ENCODE peak calls at places on chromosome 12, in ten cellular contexts. One of them, this sample, is unnamed.

GRCh38 chr12:27361372-27361771 is 28.7 kb downstream of the BMAL2 start:
- DNase-seq in astrocyte of the spinal cord: peak; percentile 10
- DNase-seq in Calu3: no peak
- DNase-seq in PC-3: no peak
- DNase-seq in RWPE2: no peak
- DNase-seq in neural progenitor cell: no peak
- DNase-seq in IMR-90: peak; percentile 87
- DNase-seq in foreskin fibroblast: peak; percentile 60
- DNase-seq in progenitor cell of endocrine pancreas: no peak
- DNase-seq in natural killer cell: no peak
- DNase-seq in this sample: no peak

GRCh38 chr12:131351319-131352028 is 359.4 kb upstream of the SFSWAP start:
- DNase-seq in Calu3: no peak
- DNase-seq in astrocyte of the spinal cord: no peak
- DNase-seq in progenitor cell of endocrine pancreas: no peak
- DNase-seq in natural killer cell: no peak
- DNase-seq in IMR-90: no peak
- DNase-seq in PC-3: no peak
- DNase-seq in neural progenitor cell: no peak
- DNase-seq in foreskin fibroblast: no peak
- DNase-seq in RWPE2: no peak
- DNase-seq in this sample: no peak

GRCh38 chr12:110107369-110108281 is 16.5 kb upstream of the IFT81 start:
- DNase-seq in IMR-90: peak; percentile 97
- DNase-seq in astrocyte of the spinal cord: peak; percentile 93
- DNase-seq in Calu3: peak; percentile 40
- DNase-seq in PC-3: peak; percentile 31
- DNase-seq in progenitor cell of endocrine pancreas: no peak
- DNase-seq in RWPE2: no peak
- DNase-seq in foreskin fibroblast: peak; percentile 96
- DNase-seq in neural progenitor cell: no peak
- DNase-seq in natural killer cell: no peak
- DNase-seq in this sample: no peak

GRCh38 chr12:110109037-110109836 is 14.9 kb upstream of the IFT81 start:
- DNase-seq in natural killer cell: no peak
- DNase-seq in foreskin fibroblast: peak; percentile 99
- DNase-seq in IMR-90: peak; percentile 99
- DNase-seq in Calu3: peak; percentile 80
- DNase-seq in PC-3: peak; percentile 96
- DNase-seq in RWPE2: peak; percentile 83
- DNase-seq in astrocyte of the spinal cord: peak; percentile 99
- DNase-seq in neural progenitor cell: peak; percentile 26
- DNase-seq in progenitor cell of endocrine pancreas: no peak
- DNase-seq in this sample: no peak

GRCh38 chr12:104677441-104678089 is 220.8 kb downstream of the CHST11 start:
- DNase-seq in foreskin fibroblast: no peak
- DNase-seq in Calu3: peak; percentile 71
- DNase-seq in astrocyte of the spinal cord: no peak
- DNase-seq in natural killer cell: no peak
- DNase-seq in IMR-90: no peak
- DNase-seq in PC-3: peak; percentile 90
- DNase-seq in progenitor cell of endocrine pancreas: no peak
- DNase-seq in RWPE2: no peak
- DNase-seq in neural progenitor cell: no peak
- DNase-seq in this sample: no peak

GRCh38 chr12:101045486-101046474 is 164.3 kb downstream of the SLC5A8 start:
- DNase-seq in progenitor cell of endocrine pancreas: no peak
- DNase-seq in Calu3: no peak
- DNase-seq in RWPE2: no peak
- DNase-seq in natural killer cell: no peak
- DNase-seq in PC-3: no peak
- DNase-seq in foreskin fibroblast: peak; percentile 51
- DNase-seq in IMR-90: peak; percentile 58
- DNase-seq in astrocyte of the spinal cord: no peak
- DNase-seq in neural progenitor cell: no peak
- DNase-seq in this sample: no peak

GRCh38 chr12:95173392-95174251 is 43.6 kb downstream of the FGD6 start:
- DNase-seq in neural progenitor cell: no peak
- DNase-seq in astrocyte of the spinal cord: peak; percentile 83
- DNase-seq in foreskin fibroblast: peak; percentile 87
- DNase-seq in progenitor cell of endocrine pancreas: no peak
- DNase-seq in Calu3: peak; percentile 81
- DNase-seq in PC-3: no peak
- DNase-seq in IMR-90: peak; percentile 91
- DNase-seq in natural killer cell: no peak
- DNase-seq in RWPE2: peak; percentile 66
- DNase-seq in this sample: no peak

GRCh38 chr12:3130053-3130805 is 53.0 kb downstream of the TSPAN9 start:
- DNase-seq in Calu3: no peak
- DNase-seq in PC-3: no peak
- DNase-seq in natural killer cell: no peak
- DNase-seq in progenitor cell of endocrine pancreas: no peak
- DNase-seq in astrocyte of the spinal cord: no peak
- DNase-seq in RWPE2: no peak
- DNase-seq in IMR-90: peak; percentile 19
- DNase-seq in foreskin fibroblast: no peak
- DNase-seq in neural progenitor cell: no peak
- DNase-seq in this sample: no peak

GRCh38 chr12:52748578-52748977 is 28.6 kb downstream of the KRT76 start:
- DNase-seq in foreskin fibroblast: no peak
- DNase-seq in RWPE2: no peak
- DNase-seq in progenitor cell of endocrine pancreas: no peak
- DNase-seq in neural progenitor cell: no peak
- DNase-seq in astrocyte of the spinal cord: no peak
- DNase-seq in Calu3: no peak
- DNase-seq in PC-3: no peak
- DNase-seq in IMR-90: no peak
- DNase-seq in natural killer cell: no peak
- DNase-seq in this sample: no peak

GRCh38 chr12:55748230-55748993 is 5.5 kb downstream of the GDF11 start:
- DNase-seq in neural progenitor cell: no peak
- DNase-seq in Calu3: no peak
- DNase-seq in astrocyte of the spinal cord: no peak
- DNase-seq in PC-3: no peak
- DNase-seq in IMR-90: no peak
- DNase-seq in natural killer cell: peak; percentile 14
- DNase-seq in RWPE2: no peak
- DNase-seq in foreskin fibroblast: no peak
- DNase-seq in progenitor cell of endocrine pancreas: no peak
- DNase-seq in this sample: no peak

GRCh38 chr12:130948751-130949150 is 5.0 kb upstream of the ADGRD1 start:
- DNase-seq in progenitor cell of endocrine pancreas: no peak
- DNase-seq in Calu3: no peak
- DNase-seq in PC-3: no peak
- DNase-seq in astrocyte of the spinal cord: no peak
- DNase-seq in natural killer cell: no peak
- DNase-seq in RWPE2: no peak
- DNase-seq in IMR-90: no peak
- DNase-seq in neural progenitor cell: no peak
- DNase-seq in foreskin fibroblast: no peak
- DNase-seq in this sample: no peak

GRCh38 chr12:114408881-114409795 is 3.2 kb upstream of the TBX5 start:
- DNase-seq in RWPE2: no peak
- DNase-seq in PC-3: no peak
- DNase-seq in neural progenitor cell: peak; percentile 64
- DNase-seq in foreskin fibroblast: peak; percentile 83
- DNase-seq in IMR-90: peak; percentile 79
- DNase-seq in Calu3: no peak
- DNase-seq in natural killer cell: no peak
- DNase-seq in astrocyte of the spinal cord: no peak
- DNase-seq in progenitor cell of endocrine pancreas: no peak
- DNase-seq in this sample: no peak

GRCh38 chr12:12397184-12397583 is 40.3 kb downstream of the BORCS5 start:
- DNase-seq in natural killer cell: no peak
- DNase-seq in neural progenitor cell: no peak
- DNase-seq in astrocyte of the spinal cord: no peak
- DNase-seq in IMR-90: no peak
- DNase-seq in progenitor cell of endocrine pancreas: no peak
- DNase-seq in foreskin fibroblast: no peak
- DNase-seq in Calu3: no peak
- DNase-seq in PC-3: no peak
- DNase-seq in RWPE2: no peak
- DNase-seq in this sample: no peak

GRCh38 chr12:12399906-12400305 is 43.0 kb downstream of the BORCS5 start:
- DNase-seq in natural killer cell: no peak
- DNase-seq in Calu3: no peak
- DNase-seq in IMR-90: no peak
- DNase-seq in foreskin fibroblast: no peak
- DNase-seq in PC-3: no peak
- DNase-seq in neural progenitor cell: no peak
- DNase-seq in RWPE2: no peak
- DNase-seq in astrocyte of the spinal cord: no peak
- DNase-seq in progenitor cell of endocrine pancreas: no peak
- DNase-seq in this sample: no peak

GRCh38 chr12:12396727-12397126 is 39.8 kb downstream of the BORCS5 start:
- DNase-seq in IMR-90: no peak
- DNase-seq in foreskin fibroblast: no peak
- DNase-seq in neural progenitor cell: no peak
- DNase-seq in Calu3: no peak
- DNase-seq in natural killer cell: no peak
- DNase-seq in PC-3: no peak
- DNase-seq in astrocyte of the spinal cord: no peak
- DNase-seq in RWPE2: no peak
- DNase-seq in progenitor cell of endocrine pancreas: no peak
- DNase-seq in this sample: no peak

GRCh38 chr12:12399161-12399560 is 42.3 kb downstream of the BORCS5 start:
- DNase-seq in progenitor cell of endocrine pancreas: no peak
- DNase-seq in astrocyte of the spinal cord: no peak
- DNase-seq in RWPE2: no peak
- DNase-seq in IMR-90: no peak
- DNase-seq in natural killer cell: no peak
- DNase-seq in PC-3: no peak
- DNase-seq in foreskin fibroblast: no peak
- DNase-seq in Calu3: no peak
- DNase-seq in neural progenitor cell: no peak
- DNase-seq in this sample: no peak

DNA sequence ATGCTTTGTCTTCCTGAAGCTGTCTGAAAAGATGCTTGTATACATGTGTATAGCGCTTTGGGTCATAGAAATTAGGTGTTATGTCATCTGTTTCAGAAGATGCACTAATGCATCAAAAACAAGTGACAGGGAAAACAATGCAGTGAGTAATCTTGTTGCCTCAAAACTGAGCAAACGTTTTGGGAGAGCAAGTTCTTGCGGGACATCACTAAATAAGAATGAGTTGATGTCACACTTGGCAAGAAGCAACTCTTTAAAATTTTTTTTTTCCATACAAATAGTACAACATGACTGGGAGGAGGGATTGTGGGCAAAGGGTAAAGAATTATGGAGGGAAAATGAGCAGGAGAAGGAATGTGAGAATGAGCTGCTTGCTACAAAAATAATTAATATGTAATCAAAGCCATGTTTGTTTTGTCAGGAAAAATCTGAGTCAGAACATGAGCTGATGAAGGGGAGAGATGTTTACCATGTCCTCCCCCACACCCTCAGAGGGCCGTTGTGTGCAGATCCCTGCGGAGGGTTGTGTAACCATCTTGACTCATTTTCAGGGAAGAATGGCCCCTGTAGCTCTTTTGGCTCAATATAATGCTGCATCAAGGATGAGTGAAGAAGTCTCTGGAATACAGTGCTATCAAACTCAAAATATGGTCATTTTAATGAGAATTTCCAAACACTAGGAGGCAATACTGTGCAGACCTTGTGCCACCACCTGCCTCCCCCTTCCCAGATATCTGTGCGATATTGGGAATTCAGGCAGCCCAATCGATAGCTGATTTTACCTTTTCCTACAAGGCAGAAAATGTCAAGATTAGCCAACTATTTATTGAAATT is 41.4 kb downstream of the BORCS5 start:
- DNase-seq in progenitor cell of endocrine pancreas: no peak
- DNase-seq in PC-3: peak; percentile 92
- DNase-seq in Calu3: peak; percentile 77
- DNase-seq in IMR-90: peak; percentile 97
- DNase-seq in RWPE2: peak; percentile 65
- DNase-seq in astrocyte of the spinal cord: peak; percentile 93
- DNase-seq in natural killer cell: no peak
- DNase-seq in neural progenitor cell: no peak
- DNase-seq in foreskin fibroblast: peak; percentile 98
- DNase-seq in this sample: no peak
- TF ChIP-seq CTCF in progenitor cell of endocrine pancreas: no peak
- TF ChIP-seq CTCF in PC-3: peak; percentile 45
- TF ChIP-seq CTCF in Calu3: no peak
- TF ChIP-seq CTCF in IMR-90: peak; percentile 14
- TF ChIP-seq CTCF in RWPE2: no peak
- TF ChIP-seq CTCF in astrocyte of the spinal cord: peak; percentile 9
- TF ChIP-seq CTCF in natural killer cell: no peak
- TF ChIP-seq CTCF in neural progenitor cell: no peak
- TF ChIP-seq CTCF in foreskin fibroblast: no peak
- TF ChIP-seq CTCF in this sample: no peak

GRCh38 chr12:4269279-4269991 is 4.1 kb upstream of the CCND2 start:
- DNase-seq in natural killer cell: peak; percentile 91
- DNase-seq in foreskin fibroblast: peak; percentile 86
- DNase-seq in neural progenitor cell: peak; percentile 84
- DNase-seq in IMR-90: peak; percentile 29
- DNase-seq in progenitor cell of endocrine pancreas: peak; percentile 80
- DNase-seq in RWPE2: no peak
- DNase-seq in PC-3: no peak
- DNase-seq in Calu3: peak; percentile 21
- DNase-seq in astrocyte of the spinal cord: peak; percentile 49
- DNase-seq in this sample: peak; percentile 86
- TF ChIP-seq CTCF in natural killer cell: peak; percentile 17
- TF ChIP-seq CTCF in foreskin fibroblast: no peak
- TF ChIP-seq CTCF in neural progenitor cell: no peak
- TF ChIP-seq CTCF in IMR-90: peak; percentile 5
- TF ChIP-seq CTCF in progenitor cell of endocrine pancreas: peak; percentile 30
- TF ChIP-seq CTCF in RWPE2: peak; percentile 46
- TF ChIP-seq CTCF in PC-3: no peak
- TF ChIP-seq CTCF in Calu3: no peak
- TF ChIP-seq CTCF in astrocyte of the spinal cord: no peak
- TF ChIP-seq CTCF in this sample: no peak

GRCh38 chr12:4956968-4957367 is 47.3 kb downstream of the KCNA1 start:
- DNase-seq in Calu3: no peak
- DNase-seq in astrocyte of the spinal cord: no peak
- DNase-seq in PC-3: no peak
- DNase-seq in progenitor cell of endocrine pancreas: no peak
- DNase-seq in natural killer cell: no peak
- DNase-seq in neural progenitor cell: no peak
- DNase-seq in RWPE2: no peak
- DNase-seq in IMR-90: no peak
- DNase-seq in foreskin fibroblast: no peak
- DNase-seq in this sample: no peak
- TF ChIP-seq CTCF in Calu3: no peak
- TF ChIP-seq CTCF in astrocyte of the spinal cord: no peak
- TF ChIP-seq CTCF in PC-3: no peak
- TF ChIP-seq CTCF in progenitor cell of endocrine pancreas: no peak
- TF ChIP-seq CTCF in natural killer cell: no peak
- TF ChIP-seq CTCF in neural progenitor cell: no peak
- TF ChIP-seq CTCF in RWPE2: no peak
- TF ChIP-seq CTCF in IMR-90: no peak
- TF ChIP-seq CTCF in foreskin fibroblast: no peak
- TF ChIP-seq CTCF in this sample: no peak

DNA sequence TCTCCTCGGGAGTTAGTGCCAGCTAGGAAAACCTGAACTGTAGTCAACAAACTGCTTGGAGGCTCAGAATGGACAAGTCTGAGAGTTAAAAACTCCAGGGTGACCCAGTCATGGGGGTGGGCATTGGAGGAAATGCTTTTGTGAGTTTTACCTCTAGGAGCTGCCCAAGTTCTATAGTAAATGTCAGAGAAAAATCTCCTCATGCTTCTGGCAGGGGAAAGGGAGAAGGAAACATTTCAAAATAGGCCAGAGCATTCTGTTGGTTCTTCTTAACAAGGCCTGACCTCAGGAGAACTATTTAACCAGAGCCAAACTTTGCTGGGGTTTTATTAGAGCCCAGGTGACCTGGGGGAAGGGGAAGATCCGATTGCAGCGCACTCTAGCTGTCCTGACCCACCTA is 12.3 kb downstream of the NINJ2 start:
- DNase-seq in IMR-90: no peak
- DNase-seq in astrocyte of the spinal cord: no peak
- DNase-seq in RWPE2: no peak
- DNase-seq in neural progenitor cell: no peak
- DNase-seq in Calu3: no peak
- DNase-seq in natural killer cell: no peak
- DNase-seq in progenitor cell of endocrine pancreas: no peak
- DNase-seq in PC-3: no peak
- DNase-seq in foreskin fibroblast: no peak
- DNase-seq in this sample: no peak
- TF ChIP-seq CTCF in IMR-90: no peak
- TF ChIP-seq CTCF in astrocyte of the spinal cord: peak; percentile 4
- TF ChIP-seq CTCF in RWPE2: no peak
- TF ChIP-seq CTCF in neural progenitor cell: peak; percentile 11
- TF ChIP-seq CTCF in Calu3: no peak
- TF ChIP-seq CTCF in natural killer cell: no peak
- TF ChIP-seq CTCF in progenitor cell of endocrine pancreas: no peak
- TF ChIP-seq CTCF in PC-3: no peak
- TF ChIP-seq CTCF in foreskin fibroblast: no peak
- TF ChIP-seq CTCF in this sample: no peak